ENCODE peak calls at places on chromosomes 16 and 17, in five cellular contexts. X, Z, D, V and O are unnamed samples.

GRCh38 chr17:1475321-1475854 is 17.1 kb downstream of the MYO1C start:
- ATAC-seq in X (no peak), Z (no peak), D (no peak), V (no peak), O (no peak)

GRCh38 chr16:1678500-1679098 is 520 bp downstream of the JPT2 start:
- ATAC-seq in X (peak), Z (peak), D (peak), V (peak), O (peak)

GRCh38 chr16:57565461-57565860 is 23.0 kb downstream of the ADGRG5 start:
- ATAC-seq in X (no peak), Z (no peak), D (no peak), V (no peak), O (no peak)

GRCh38 chr16:84603115-84603816 is 14.6 kb downstream of the COTL1 start:
- ATAC-seq in X (peak), Z (peak), D (peak), V (peak), O (no peak)

GRCh38 chr17:63707151-63707550 is 7.2 kb upstream of the LIMD2 start:
- ATAC-seq in X (peak), Z (no peak), D (no peak), V (no peak), O (no peak)

GRCh38 chr17:30263552-30264333 is 28.0 kb downstream of the BLMH start:
- ATAC-seq in X (no peak), Z (no peak), D (no peak), V (no peak), O (no peak)

GRCh38 chr17:62995377-62995885 is 29.4 kb downstream of the TANC2 start:
- ATAC-seq in X (peak), Z (peak), D (peak), V (peak), O (peak)

GRCh38 chr17:13003454-13003851 is 14.4 kb downstream of the ELAC2 start:
- ATAC-seq in X (peak), Z (peak), D (peak), V (peak), O (peak)

GRCh38 chr17:82103588-82104451 is 5.8 kb upstream of the FASN start:
- ATAC-seq in X (peak), Z (peak), D (no peak), V (no peak), O (no peak)

GRCh38 chr16:48136547-48137360 is 19.0 kb downstream of the ABCC12 start:
- ATAC-seq in X (no peak), Z (no peak), D (no peak), V (no peak), O (no peak)

GRCh38 chr17:6457688-6458190 is 13.5 kb downstream of the PIMREG start:
- ATAC-seq in X (peak), Z (no peak), D (no peak), V (no peak), O (no peak)

GRCh38 chr16:31196324-31197088 is 6.1 kb downstream of the PYCARD start:
- ATAC-seq in X (no peak), Z (no peak), D (no peak), V (no peak), O (no peak)